ENCODE peak calls at places on chromosomes 11 and 22, in four cellular contexts. A is AG04449, W is AG09309, Q is body of pancreas. O is an unnamed sample.

GRCh38 chr22:38481871-38482332 is 14.0 kb downstream of the KDELR3 start:
- DNase-seq in A (no peak), Q (peak), W (no peak), O (no peak)

GRCh38 chr22:47172771-47173534 is 410.5 kb downstream of the TBC1D22A start:
- DNase-seq in Q (no peak), A (no peak), W (no peak), O (no peak)

GRCh38 chr11:65290448-65291165 is 24.1 kb upstream of the CDC42EP2 start:
- DNase-seq in A (peak), W (peak), Q (peak), O (peak)

GRCh38 chr11:48101044-48101733 is 115.4 kb upstream of the OR4B1 start:
- DNase-seq in A (no peak), W (no peak), Q (peak), O (no peak)

GRCh38 chr22:24938741-24939341 is 7.7 kb downstream of the LHFPL7 start:
- DNase-seq in W (no peak), A (no peak), Q (peak), O (no peak)

GRCh38 chr11:80698646-80699045 is 1257.8 kb upstream of the TENM4 start:
- DNase-seq in A (no peak), W (no peak), Q (no peak), O (no peak)

GRCh38 chr11:17544181-17544622 is at the start of gene USH1C:
- DNase-seq in A (no peak), Q (peak), W (no peak), O (no peak)

GRCh38 chr22:28855355-28856094 is 27.8 kb upstream of the ZNRF3 start:
- DNase-seq in A (peak), Q (peak), W (peak), O (peak)

GRCh38 chr22:23251445-23252093 is 71.3 kb downstream of the BCR start:
- DNase-seq in A (no peak), W (no peak), Q (peak), O (no peak)

GRCh38 chr11:46055371-46055770 is 65.9 kb downstream of the PHF21A start:
- DNase-seq in W (no peak), A (peak), Q (no peak), O (peak)

GRCh38 chr11:113951487-113951886 is 23.4 kb upstream of the HTR3A start:
- DNase-seq in Q (no peak), A (no peak), W (no peak), O (no peak)

GRCh38 chr22:24189249-24190158 is 8.2 kb downstream of the SUSD2 start:
- DNase-seq in W (no peak), A (no peak), Q (peak), O (no peak)

GRCh38 chr22:47693606-47694005 is 931.2 kb downstream of the TBC1D22A start:
- DNase-seq in A (no peak), W (no peak), Q (no peak), O (no peak)

GRCh38 chr11:46117842-46118241 is 3.4 kb downstream of the PHF21A start:
- DNase-seq in Q (no peak), W (no peak), A (no peak), O (no peak)

GRCh38 chr11:126965331-126965730 is 35.2 kb downstream of the KIRREL3 start:
- DNase-seq in Q (no peak), A (no peak), W (no peak), O (no peak)

GRCh38 chr11:120168960-120169681 is 31.2 kb upstream of the TRIM29 start:
- DNase-seq in Q (peak), A (no peak), W (no peak), O (no peak)

GRCh38 chr11:17574141-17574798 is 27.2 kb downstream of the OTOG start:
- DNase-seq in A (no peak), Q (no peak), W (no peak), O (no peak)

GRCh38 chr22:39724390-39724789 is 153.8 kb downstream of the CACNA1I start:
- DNase-seq in W (no peak), A (no peak), Q (no peak), O (no peak)

GRCh38 chr11:43245471-43245870 is 66.3 kb upstream of the API5 start:
- DNase-seq in W (no peak), A (no peak), Q (peak), O (no peak)

GRCh38 chr22:38786631-38787030 is 7.3 kb downstream of the DNAL4 start:
- DNase-seq in A (no peak), Q (no peak), W (no peak), O (no peak)

GRCh38 chr11:15291885-15292284 is 177.2 kb downstream of the INSC start:
- DNase-seq in A (no peak), Q (peak), W (no peak), O (no peak)

GRCh38 chr11:126147268-126148111 is 64.0 kb downstream of the RPUSD4 start:
- DNase-seq in A (no peak), Q (no peak), W (no peak), O (no peak)

GRCh38 chr22:34736081-34736480 is 329.9 kb upstream of the ISX start:
- DNase-seq in Q (no peak), W (no peak), A (no peak), O (no peak)

GRCh38 chr11:65411681-65412070 is 10.9 kb upstream of the NEAT1 start:
- DNase-seq in Q (no peak), W (no peak), A (no peak), O (no peak)

GRCh38 chr22:36856121-36856791 is 4.5 kb upstream of the NCF4 start:
- DNase-seq in A (no peak), Q (peak), W (peak), O (peak)

GRCh38 chr22:36855478-36855877 is 5.3 kb upstream of the NCF4 start:
- DNase-seq in Q (no peak), W (no peak), A (no peak), O (no peak)

GRCh38 chr22:36850682-36851081 is 10.1 kb upstream of the NCF4 start:
- DNase-seq in Q (no peak), A (no peak), W (no peak), O (no peak)

GRCh38 chr22:36852056-36852973 is 8.5 kb upstream of the NCF4 start:
- DNase-seq in W (no peak), A (no peak), Q (no peak), O (no peak)

GRCh38 chr22:36853407-36854099 is 7.3 kb upstream of the NCF4 start:
- DNase-seq in Q (peak), W (no peak), A (no peak), O (no peak)
- H3K4me3 ChIP-seq in Q (no peak), W (no peak), A (no peak), O (no peak)

GRCh38 chr11:64235427-64236161 is 1.2 kb downstream of the VEGFB start:
- DNase-seq in W (no peak), Q (no peak), A (no peak), O (no peak)
- H3K4me3 ChIP-seq in W (peak), Q (peak), A (peak), O (peak)

GRCh38 chr11:1576825-1577224 is 4.8 kb upstream of the DUSP8 start:
- DNase-seq in W (no peak), Q (no peak), A (no peak), O (no peak)

GRCh38 chr11:1572200-1573076 is at the start of gene DUSP8:
- DNase-seq in W (no peak), Q (peak), A (no peak), O (peak)

GRCh38 chr11:1573847-1574255 is 1.8 kb upstream of the DUSP8 start:
- DNase-seq in A (no peak), W (no peak), Q (peak), O (no peak)

GRCh38 chr11:1573077-1573846 is 1.2 kb upstream of the DUSP8 start:
- DNase-seq in W (no peak), A (no peak), Q (peak), O (no peak)

DNA sequence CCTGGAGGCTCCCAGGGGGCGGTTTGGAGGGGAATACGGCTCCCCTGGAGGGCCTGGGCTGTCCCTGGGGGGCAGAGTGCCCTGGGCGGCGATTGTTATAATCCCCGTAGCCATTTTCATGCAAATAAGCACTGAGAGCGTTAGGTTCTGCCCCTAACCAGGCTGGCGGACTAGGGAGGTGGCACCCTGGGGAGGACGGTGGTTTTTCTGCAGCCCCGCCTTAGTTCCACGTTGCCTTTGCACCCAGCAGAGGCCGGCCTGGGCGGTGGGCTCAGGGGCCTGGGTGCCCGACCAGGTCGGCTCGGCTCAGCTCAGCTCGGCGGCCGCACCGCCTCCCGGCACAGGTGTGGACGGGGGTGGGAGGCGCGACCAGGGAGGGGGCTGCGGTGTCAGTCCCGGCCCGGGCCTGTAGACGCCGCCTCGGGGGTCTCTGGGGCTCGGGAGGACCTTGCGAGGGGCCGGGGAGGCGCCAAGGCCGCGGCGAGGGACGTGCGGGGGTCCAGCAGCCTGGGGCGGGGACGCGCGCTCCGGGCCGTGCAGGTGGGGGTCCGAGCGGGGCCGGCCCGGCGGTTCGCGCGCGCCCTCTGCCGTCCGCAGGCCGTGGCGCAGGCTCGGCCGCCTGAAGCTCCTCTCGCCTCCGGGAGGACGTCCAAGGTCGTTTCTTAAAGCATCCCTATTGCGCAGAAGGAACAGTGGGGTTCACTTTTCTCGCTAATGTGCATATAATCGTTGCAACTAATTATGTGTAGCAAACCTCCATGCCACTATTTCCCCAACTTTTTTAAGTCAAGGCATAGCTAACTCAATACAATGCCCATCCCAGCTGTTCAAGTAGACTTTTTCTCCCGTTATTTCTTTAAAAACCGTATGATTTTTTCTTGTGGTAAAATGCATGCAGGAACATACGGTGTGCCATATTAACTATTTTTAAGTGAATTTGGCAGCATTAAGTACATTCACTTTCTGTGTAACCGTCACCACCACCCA is 2.5 kb upstream of the DUSP8 start:
- DNase-seq in A (no peak), W (no peak), Q (peak), O (no peak)
- H3K4me3 ChIP-seq in A (no peak), W (no peak), Q (no peak), O (no peak)

GRCh38 chr11:787084-787675 is 2.7 kb downstream of the CEND1 start:
- DNase-seq in W (no peak), A (no peak), Q (no peak), O (no peak)

GRCh38 chr11:788009-788640 is 1.8 kb downstream of the CEND1 start:
- DNase-seq in Q (no peak), W (no peak), A (no peak), O (no peak)

GRCh38 chr11:789951-790350 is at the start of gene CEND1:
- DNase-seq in W (no peak), Q (no peak), A (no peak), O (no peak)

GRCh38 chr11:790721-791564 is 1.1 kb upstream of the CEND1 start:
- DNase-seq in W (no peak), Q (no peak), A (no peak), O (no peak)

DNA sequence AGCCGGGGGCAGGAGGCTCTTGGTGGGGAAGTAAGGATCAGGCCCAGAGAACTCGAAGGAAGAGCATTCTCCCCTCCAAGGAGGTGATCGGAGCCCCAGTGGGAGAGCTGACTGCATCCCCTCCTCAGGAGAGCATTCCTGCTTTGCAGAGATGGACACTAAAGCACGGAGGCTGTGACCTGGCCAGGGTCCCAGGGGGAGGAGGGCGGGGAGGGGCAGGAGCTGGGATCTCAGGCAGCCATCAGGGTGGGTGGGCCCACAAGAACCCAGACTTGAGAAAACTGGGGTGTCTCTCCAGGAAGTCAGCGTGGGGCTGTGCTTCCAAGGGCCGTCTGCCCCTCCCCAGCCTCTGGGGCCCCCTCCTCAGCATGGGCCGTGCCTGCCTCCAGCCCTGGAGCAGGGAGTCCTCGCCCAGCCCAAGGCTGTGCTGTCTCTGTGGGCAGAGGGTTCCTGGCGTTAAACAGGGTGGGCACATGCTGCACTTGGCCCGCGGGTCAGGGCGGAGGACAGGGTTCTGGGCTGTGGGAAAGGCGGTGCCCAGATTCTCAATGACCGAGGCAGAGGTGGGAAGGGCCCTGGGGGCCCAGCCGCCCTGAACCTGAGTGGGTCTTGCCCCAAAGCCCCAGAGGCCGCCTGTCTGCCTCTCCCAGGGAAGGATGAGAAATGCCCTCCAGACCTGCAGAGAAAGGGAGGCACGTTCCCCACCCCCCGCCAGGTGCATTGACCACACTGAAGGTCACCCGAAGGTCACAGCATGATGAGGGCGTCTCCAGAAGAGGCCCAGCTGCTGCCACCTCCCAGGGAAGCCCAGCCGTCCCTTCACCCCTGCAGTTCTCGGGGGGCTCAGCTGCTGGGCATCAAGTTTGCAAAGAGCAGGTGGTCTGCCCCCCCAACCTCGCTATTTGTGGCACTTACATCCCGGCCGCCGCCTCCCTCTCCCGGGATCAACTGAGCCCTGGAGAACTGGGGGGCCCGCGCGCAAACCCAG is 643 bp downstream of the CEND1 start:
- DNase-seq in Q (no peak), W (no peak), A (no peak), O (no peak)
- H3K4me3 ChIP-seq in Q (no peak), W (peak), A (peak), O (peak)

GRCh38 chr11:124868322-124869274 is 3.4 kb downstream of the ROBO3 start:
- DNase-seq in W (no peak), Q (no peak), A (no peak), O (no peak)
- H3K4me3 ChIP-seq in W (no peak), Q (no peak), A (no peak), O (peak)

DNA sequence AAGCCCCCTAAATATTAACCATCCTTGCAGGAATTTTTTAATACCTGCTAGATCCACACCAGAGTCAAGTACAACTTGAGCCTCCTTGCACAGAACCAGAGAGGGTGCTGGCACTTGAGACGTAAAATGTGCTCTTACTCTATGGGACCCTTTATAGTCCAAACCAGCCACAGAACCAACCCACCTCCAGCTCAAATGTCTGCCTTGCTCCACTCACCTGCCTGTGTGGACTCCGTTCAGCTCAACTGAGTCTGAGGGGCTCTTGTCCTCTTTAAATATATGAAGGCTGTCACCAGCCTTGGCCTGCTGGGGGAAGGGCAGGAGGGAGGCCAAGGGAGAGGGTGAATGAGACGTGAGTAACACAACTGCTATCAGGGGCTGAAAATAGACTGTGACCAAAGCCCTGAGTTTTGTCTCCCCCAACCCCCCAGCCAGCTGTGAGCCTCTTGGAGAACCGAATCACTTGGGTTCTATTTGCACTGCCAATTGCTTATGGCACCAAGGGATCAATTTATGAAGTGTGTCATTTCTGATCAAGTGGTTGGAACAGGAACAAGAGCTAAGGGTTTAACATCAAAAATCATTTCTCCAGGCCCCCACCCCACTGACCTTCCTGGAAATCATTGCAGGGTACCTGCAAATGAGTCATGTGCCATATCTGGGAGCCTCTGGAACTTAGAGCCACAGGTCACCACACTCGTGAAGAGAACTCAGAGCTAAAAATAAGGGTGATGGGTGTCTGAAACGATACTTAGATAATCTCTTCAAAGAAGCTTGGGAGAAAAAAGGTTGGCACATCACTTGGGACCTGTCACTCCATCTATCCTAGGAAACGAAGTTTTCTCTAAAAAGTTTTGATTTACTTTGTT is at the start of gene CSRP3:
- DNase-seq in Q (no peak), W (no peak), A (no peak), O (no peak)
- H3K4me3 ChIP-seq in Q (no peak), W (no peak), A (no peak), O (no peak)

GRCh38 chr11:118263109-118263508 is 988 bp downstream of the MPZL2 start:
- DNase-seq in Q (no peak), A (no peak), W (no peak), O (no peak)
- H3K4me3 ChIP-seq in Q (peak), A (no peak), W (no peak), O (no peak)

GRCh38 chr11:2719831-2720603 is 20.2 kb upstream of the KCNQ1OT1 start:
- DNase-seq in W (no peak), A (no peak), Q (no peak), O (no peak)
- H3K4me3 ChIP-seq in W (no peak), A (no peak), Q (no peak), O (no peak)

DNA sequence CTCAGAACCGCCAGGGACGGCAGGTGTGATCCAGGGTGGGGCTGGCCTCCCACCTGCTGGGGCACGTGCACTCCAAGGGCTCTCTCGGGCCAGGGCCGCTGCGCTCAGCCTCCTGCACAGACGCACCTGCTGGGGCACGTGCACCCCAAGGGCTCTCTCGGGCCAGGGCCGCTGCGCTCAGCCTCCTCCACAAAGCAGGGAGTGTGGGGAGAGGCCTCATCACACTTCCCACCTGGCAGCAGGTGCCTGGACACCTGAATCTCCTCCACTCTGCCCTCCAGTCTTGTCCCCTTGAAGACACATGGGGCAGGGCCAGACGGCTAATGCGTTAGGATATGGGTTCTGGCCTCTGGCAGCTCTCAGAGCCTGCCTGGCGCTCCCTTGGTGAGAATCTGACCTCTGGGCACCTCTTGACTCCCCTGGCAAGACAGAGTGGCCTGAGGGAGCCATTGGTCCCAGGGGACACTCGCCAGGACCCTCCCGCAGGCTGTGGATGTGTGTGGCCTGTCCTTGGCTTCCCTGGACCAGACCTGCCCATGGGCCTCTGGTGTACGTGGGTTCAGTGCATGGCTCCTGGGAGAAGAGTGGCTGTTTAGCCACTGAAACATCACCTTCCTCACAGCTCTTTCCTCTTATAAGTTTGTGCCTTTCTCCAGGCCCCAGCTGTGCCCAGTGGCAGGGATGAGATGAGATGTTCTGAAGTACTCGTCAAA is 73.6 kb downstream of the BRD1 start:
- DNase-seq in W (no peak), A (no peak), Q (no peak), O (no peak)
- H3K4me3 ChIP-seq in W (no peak), A (no peak), Q (no peak), O (no peak)

O was measured in skeletal muscle cell.